ENCODE peak calls at places on chromosomes 2 and 18, in five cellular contexts. One of them, this sample, is unnamed.

GRCh38 chr2:21658269-21658668 is 534.5 kb downstream of the TDRD15 start:
- DNase-seq in progenitor cell of endocrine pancreas: no peak
- DNase-seq in T-cell: no peak
- DNase-seq in cardiac muscle cell: no peak
- DNase-seq in T-helper 1 cell: no peak
- DNase-seq in this sample: no peak

GRCh38 chr18:7921938-7922587 is 354.9 kb downstream of the PTPRM start:
- DNase-seq in T-cell: no peak
- DNase-seq in cardiac muscle cell: peak; percentile 84
- DNase-seq in T-helper 1 cell: no peak
- DNase-seq in progenitor cell of endocrine pancreas: no peak
- DNase-seq in this sample: no peak

GRCh38 chr2:241458687-241459086 is 49.7 kb downstream of the STK25 start:
- DNase-seq in progenitor cell of endocrine pancreas: no peak
- DNase-seq in T-cell: no peak
- DNase-seq in cardiac muscle cell: no peak
- DNase-seq in T-helper 1 cell: no peak
- DNase-seq in this sample: no peak

GRCh38 chr18:51390695-51391094 is 193.2 kb upstream of the MEX3C start:
- DNase-seq in T-helper 1 cell: no peak
- DNase-seq in cardiac muscle cell: peak; percentile 41
- DNase-seq in T-cell: no peak
- DNase-seq in progenitor cell of endocrine pancreas: no peak
- DNase-seq in this sample: peak; percentile 8

GRCh38 chr2:228827056-228827455 is 444.0 kb downstream of the PID1 start:
- DNase-seq in cardiac muscle cell: no peak
- DNase-seq in T-cell: no peak
- DNase-seq in T-helper 1 cell: no peak
- DNase-seq in progenitor cell of endocrine pancreas: no peak
- DNase-seq in this sample: no peak

GRCh38 chr2:5132281-5132680 is 559.9 kb upstream of the SOX11 start:
- DNase-seq in cardiac muscle cell: no peak
- DNase-seq in T-cell: no peak
- DNase-seq in T-helper 1 cell: no peak
- DNase-seq in progenitor cell of endocrine pancreas: no peak
- DNase-seq in this sample: no peak

GRCh38 chr2:12787891-12788783 is 71.4 kb downstream of the TRIB2 start:
- DNase-seq in T-helper 1 cell: no peak
- DNase-seq in cardiac muscle cell: peak; percentile 90
- DNase-seq in progenitor cell of endocrine pancreas: no peak
- DNase-seq in T-cell: no peak
- DNase-seq in this sample: no peak

GRCh38 chr2:143581989-143582719 is 452.9 kb downstream of the ARHGAP15 start:
- DNase-seq in cardiac muscle cell: peak; percentile 30
- DNase-seq in T-helper 1 cell: no peak
- DNase-seq in progenitor cell of endocrine pancreas: no peak
- DNase-seq in T-cell: no peak
- DNase-seq in this sample: no peak

GRCh38 chr18:58005885-58006523 is 38.0 kb upstream of the NEDD4L start:
- DNase-seq in T-cell: no peak
- DNase-seq in cardiac muscle cell: no peak
- DNase-seq in progenitor cell of endocrine pancreas: no peak
- DNase-seq in T-helper 1 cell: no peak
- DNase-seq in this sample: no peak

GRCh38 chr2:68253211-68254068 is 1.1 kb upstream of the PPP3R1 start:
- DNase-seq in T-cell: no peak
- DNase-seq in progenitor cell of endocrine pancreas: no peak
- DNase-seq in T-helper 1 cell: peak; percentile 13
- DNase-seq in cardiac muscle cell: peak; percentile 41
- DNase-seq in this sample: peak; percentile 80